ENCODE peak calls at places on chromosomes 5 and 9, in nine cellular contexts. L is transverse colon, R is heart right ventricle, Z is heart left ventricle, F is OCI-LY7, S is SK-N-SH, V is psoas muscle, W is vagina, P is Peyer's patch. X is an unnamed sample. For H3K4me1, the result is how much of the 10 kb centered on the place peaks cover.

GRCh38 chr9:98702340-98702739 is 6.4 kb downstream of the GABBR2 start:
- DNase-seq in Z (no peak), P (no peak), W (no peak), F (no peak), V (no peak), S (no peak), R (no peak), L (no peak), X (no peak)

GRCh38 chr5:138033916-138034315 is 1.0 kb upstream of the FAM13B start:
- DNase-seq in R (no peak), V (no peak), L (no peak), S (no peak), W (no peak), F (no peak), Z (no peak), P (no peak), X (no peak)

GRCh38 chr5:158609729-158610128 is 490.0 kb downstream of the EBF1 start:
- DNase-seq in V (no peak), Z (no peak), L (no peak), P (no peak), F (no peak), W (no peak), S (no peak), R (no peak), X (no peak)

GRCh38 chr5:40477856-40478546 is 201.7 kb upstream of the PTGER4 start:
- DNase-seq in F (no peak), Z (no peak), V (no peak), P (no peak), L (no peak), R (no peak), S (no peak), W (no peak), X (no peak)

GRCh38 chr9:29697011-29697410 is 2123.7 kb upstream of the C9orf72 start:
- DNase-seq in W (no peak), R (no peak), S (no peak), P (no peak), L (no peak), Z (no peak), F (no peak), V (no peak), X (no peak)

GRCh38 chr9:120366646-120367019 is 213.3 kb downstream of the CDK5RAP2 start:
- DNase-seq in F (no peak), L (no peak), V (no peak), R (no peak), W (no peak), P (no peak), Z (no peak), S (no peak), X (peak)

GRCh38 chr5:96037128-96037527 is 75.5 kb upstream of the ELL2 start:
- DNase-seq in S (no peak), Z (no peak), P (no peak), V (no peak), F (no peak), W (no peak), R (no peak), L (no peak), X (no peak)

GRCh38 chr9:92561374-92562329 is 25.9 kb upstream of the ECM2 start:
- DNase-seq in Z (no peak), S (no peak), R (no peak), W (no peak), P (no peak), V (no peak), L (no peak), F (no peak), X (no peak)

GRCh38 chr9:127426756-127427155 is 2.6 kb downstream of the ZNF79 start:
- DNase-seq in S (no peak), Z (no peak), P (no peak), L (no peak), W (no peak), V (no peak), F (no peak), R (no peak), X (no peak)

GRCh38 chr5:176888865-176889165 is 10.3 kb downstream of the HK3 start:
- DNase-seq in F (no peak), P (no peak), W (no peak), S (no peak), R (no peak), V (no peak), Z (no peak), L (no peak), X (no peak)

GRCh38 chr5:176888016-176888864 is 10.9 kb downstream of the HK3 start:
- DNase-seq in S (no peak), R (no peak), L (no peak), P (peak), W (no peak), F (no peak), V (no peak), Z (no peak), X (no peak)

GRCh38 chr5:176886336-176887251 is 12.6 kb downstream of the HK3 start:
- DNase-seq in S (no peak), F (no peak), Z (no peak), R (no peak), P (peak), W (no peak), V (no peak), L (no peak), X (no peak)

GRCh38 chr5:176889321-176890280 is 9.5 kb downstream of the HK3 start:
- DNase-seq in W (no peak), V (no peak), P (peak), R (no peak), Z (no peak), F (no peak), S (peak), L (peak), X (no peak)

GRCh38 chr5:176887252-176887849 is 11.8 kb downstream of the HK3 start:
- DNase-seq in R (no peak), S (peak), L (no peak), W (no peak), Z (no peak), F (no peak), P (peak), V (no peak), X (no peak)
- TF ChIP-seq CTCF in R (no peak), S (no peak), L (no peak), W (no peak), Z (no peak), F (no peak), P (no peak), V (no peak), X (no peak)

GRCh38 chr9:87267701-87268100 is 230.0 kb upstream of the DAPK1 start:
- DNase-seq in W (no peak), P (no peak), F (no peak), L (no peak), S (no peak), Z (peak), R (peak), V (peak), X (no peak)

GRCh38 chr9:87269777-87270176 is 227.9 kb upstream of the DAPK1 start:
- DNase-seq in R (no peak), V (no peak), W (no peak), Z (no peak), F (no peak), S (no peak), L (no peak), P (no peak), X (no peak)

GRCh38 chr9:87267251-87267679 is 230.4 kb upstream of the DAPK1 start:
- DNase-seq in R (no peak), S (no peak), Z (no peak), L (no peak), F (no peak), P (no peak), V (peak), W (no peak), X (no peak)

GRCh38 chr9:87269296-87269695 is 228.4 kb upstream of the DAPK1 start:
- DNase-seq in F (no peak), R (no peak), L (no peak), S (no peak), P (no peak), V (peak), Z (no peak), W (no peak), X (no peak)

DNA sequence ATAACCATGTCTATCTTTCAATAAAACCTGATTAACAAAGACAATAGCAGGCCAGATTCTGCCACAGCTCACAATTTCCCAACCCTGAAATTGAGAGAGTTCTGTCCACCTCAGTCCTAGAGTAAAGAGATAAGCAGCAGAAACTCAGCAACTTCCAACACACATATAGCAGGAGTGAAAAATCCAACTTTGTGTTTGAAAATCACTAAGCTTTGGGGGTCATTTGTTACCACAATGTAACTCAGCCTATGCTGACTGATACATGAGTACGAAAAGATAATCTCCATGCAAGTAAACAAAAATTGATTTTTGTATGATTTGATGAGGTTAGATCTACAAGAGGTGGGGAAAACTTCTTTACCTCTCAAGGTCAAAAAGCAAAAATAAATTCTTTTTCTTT is 231.0 kb upstream of the DAPK1 start:
- DNase-seq in L (no peak), R (no peak), F (no peak), S (no peak), V (no peak), W (no peak), P (no peak), Z (no peak), X (no peak)
- H3K27ac ChIP-seq in L (no peak), R (no peak), F (no peak), S (no peak), V (peak), W (peak), P (no peak), Z (peak), X (no peak)

GRCh38 chr5:32439086-32439642 is 5.4 kb downstream of the ZFR start:
- DNase-seq in V (no peak), F (no peak), L (no peak), R (no peak), P (no peak), S (no peak), Z (no peak), W (no peak), X (no peak)
- H3K4me1 ChIP-seq in V (half or more), F (under half), L (under half), R (half or more), P (under half), S (under half), Z (half or more), W (half or more), X (under half)

GRCh38 chr9:101229606-101230005 is 155.2 kb downstream of the BAAT start:
- DNase-seq in V (no peak), F (no peak), R (no peak), L (no peak), Z (no peak), W (no peak), S (no peak), P (no peak), X (no peak)

GRCh38 chr9:101232405-101232977 is 152.3 kb downstream of the BAAT start:
- DNase-seq in V (no peak), R (no peak), S (no peak), P (no peak), Z (no peak), W (no peak), L (no peak), F (no peak), X (no peak)

GRCh38 chr9:101235105-101235866 is 149.5 kb downstream of the BAAT start:
- DNase-seq in P (no peak), W (no peak), Z (no peak), V (no peak), R (no peak), L (no peak), S (peak), F (peak), X (no peak)
- TF ChIP-seq CTCF in P (no peak), W (no peak), Z (peak), V (peak), R (peak), L (peak), S (peak), F (peak), X (peak)

GRCh38 chr9:136482793-136483588 is at the start of gene SEC16A:
- DNase-seq in L (peak), F (peak), Z (peak), S (peak), R (peak), V (peak), P (peak), W (peak), X (peak)
- H3K27ac ChIP-seq in L (peak), F (peak), Z (peak), S (peak), R (peak), V (peak), P (peak), W (peak), X (peak)

DNA sequence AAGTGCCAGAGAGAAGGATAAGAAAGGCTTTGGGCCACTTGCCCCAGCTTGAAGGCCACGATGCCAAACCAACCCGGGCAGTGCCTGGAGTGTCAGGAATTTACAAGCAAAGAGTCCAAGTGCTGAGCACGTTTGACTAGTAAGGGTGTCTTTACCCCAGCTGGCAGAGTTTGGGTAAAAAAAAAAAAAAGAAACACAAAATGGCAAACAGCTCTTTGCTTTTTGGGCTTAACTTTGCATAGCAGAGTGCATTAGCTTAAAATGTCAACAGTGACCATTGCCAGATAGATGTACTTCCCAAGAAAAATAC is 398.2 kb downstream of the GADD45G start:
- DNase-seq in S (no peak), P (no peak), F (no peak), V (no peak), R (peak), L (no peak), W (no peak), Z (no peak), X (no peak)
- H3K4me1 ChIP-seq in S (under half), P (under half), F (under half), V (half or more), R (half or more), L (under half), W (half or more), Z (under half), X (under half)

DNA sequence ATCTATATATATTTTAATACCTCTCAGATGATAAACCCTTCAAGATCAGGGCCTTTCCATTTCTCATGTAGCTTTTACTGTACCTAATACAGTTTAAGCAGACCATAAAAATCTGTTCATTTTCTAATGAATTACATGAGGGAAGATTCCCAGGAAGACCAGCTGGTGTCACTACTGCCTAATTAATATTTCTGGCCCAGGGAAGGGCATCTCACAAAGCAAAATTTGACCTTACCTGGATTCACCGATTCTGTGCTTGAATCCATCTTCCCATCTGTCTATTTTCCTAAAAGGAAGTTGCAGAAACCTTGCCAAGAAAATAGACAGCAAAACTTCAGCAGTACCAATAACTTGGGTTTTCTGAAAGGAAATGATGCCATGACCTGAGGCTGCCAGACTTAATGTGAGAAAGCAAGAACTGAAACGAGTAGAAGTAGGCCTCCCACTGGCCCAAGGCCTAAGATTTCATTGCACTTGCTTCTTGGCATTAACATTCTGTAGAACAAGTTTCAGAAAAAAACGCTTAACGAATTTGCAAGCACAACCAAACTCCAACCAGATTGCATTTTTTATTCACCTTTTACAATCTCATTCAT is 83.0 kb upstream of the GLIS3 start:
- DNase-seq in V (no peak), W (no peak), P (no peak), F (no peak), R (no peak), L (no peak), Z (no peak), S (peak), X (no peak)
- TF ChIP-seq CTCF in V (peak), W (peak), P (peak), F (peak), R (peak), L (peak), Z (peak), S (peak), X (peak)

GRCh38 chr5:76402880-76403712 is at the start of gene IQGAP2:
- DNase-seq in V (peak), W (no peak), S (peak), F (peak), P (peak), Z (peak), R (peak), L (peak), X (peak)

GRCh38 chr5:76404694-76405306 is 1.7 kb downstream of the IQGAP2 start:
- DNase-seq in F (peak), R (no peak), V (no peak), W (no peak), Z (no peak), S (no peak), L (no peak), P (no peak), X (no peak)

GRCh38 chr5:76403963-76404693 is 1.0 kb downstream of the IQGAP2 start:
- DNase-seq in V (peak), P (peak), S (no peak), F (peak), W (no peak), L (peak), R (peak), Z (peak), X (peak)

GRCh38 chr5:76402251-76402879 is 720 bp upstream of the IQGAP2 start:
- DNase-seq in F (peak), W (no peak), S (peak), Z (peak), P (peak), L (peak), V (peak), R (peak), X (peak)

GRCh38 chr5:76403713-76403962 is 553 bp downstream of the IQGAP2 start:
- DNase-seq in W (no peak), R (peak), F (no peak), S (peak), Z (peak), V (no peak), P (peak), L (no peak), X (no peak)
- H3K27ac ChIP-seq in W (peak), R (no peak), F (peak), S (peak), Z (peak), V (no peak), P (peak), L (peak), X (peak)

GRCh38 chr9:115192280-115192679 is 74.3 kb upstream of the TNC start:
- DNase-seq in V (no peak), Z (no peak), F (no peak), S (no peak), R (no peak), L (no peak), W (no peak), P (no peak), X (no peak)
- H3K4me1 ChIP-seq in V (under half), Z (under half), F (under half), S (under half), R (under half), L (under half), W (under half), P (under half), X (under half)